ENCODE peak calls at places on chromosome 12, in five cellular contexts. O is Karpas-422, I is fibroblast of lung, N is H9, R is SK-N-MC. S is an unnamed sample.

GRCh38 chr12:24947541-24948451 is 1.1 kb downstream of the BCAT1 start:
- DNase-seq in O (peak; percentile 64), I (peak; percentile 34), N (no peak), R (no peak), S (no peak)

GRCh38 chr12:114669501-114670256 is 14.3 kb downstream of the TBX3 start:
- DNase-seq in O (no peak), I (peak; percentile 87), N (peak; percentile 46), R (no peak), S (peak; percentile 81)

GRCh38 chr12:115473257-115473956 is 789.4 kb upstream of the TBX3 start:
- DNase-seq in O (no peak), I (no peak), N (no peak), R (no peak), S (peak; percentile 89)

GRCh38 chr12:75550401-75550851 is 39.0 kb upstream of the KRR1 start:
- DNase-seq in O (no peak), I (no peak), N (no peak), R (no peak), S (no peak)

GRCh38 chr12:42730286-42730685 is 140.7 kb upstream of the PRICKLE1 start:
- DNase-seq in O (no peak), I (no peak), N (no peak), R (no peak), S (peak; percentile 36)

GRCh38 chr12:26783791-26784379 is 49.1 kb downstream of the ITPR2 start:
- DNase-seq in O (no peak), I (no peak), N (no peak), R (no peak), S (no peak)

GRCh38 chr12:19035552-19035951 is 94.0 kb upstream of the PLEKHA5 start:
- DNase-seq in O (no peak), I (peak; percentile 54), N (no peak), R (no peak), S (no peak)

GRCh38 chr12:113769322-113769721 is 196.8 kb downstream of the RBM19 start:
- DNase-seq in O (no peak), I (no peak), N (no peak), R (no peak), S (no peak)

GRCh38 chr12:109606261-109607028 is 32.9 kb downstream of the MVK start:
- DNase-seq in O (no peak), I (no peak), N (no peak), R (no peak), S (no peak)

GRCh38 chr12:29734299-29734698 is 49.4 kb downstream of the TMTC1 start:
- DNase-seq in O (no peak), I (no peak), N (no peak), R (no peak), S (no peak)

GRCh38 chr12:114982760-114983159 is 298.8 kb upstream of the TBX3 start:
- DNase-seq in O (no peak), I (peak; percentile 24), N (no peak), R (no peak), S (no peak)

GRCh38 chr12:25308761-25309160 is 58.0 kb upstream of the KRAS start:
- DNase-seq in O (no peak), I (no peak), N (no peak), R (no peak), S (peak; percentile 7)

DNA sequence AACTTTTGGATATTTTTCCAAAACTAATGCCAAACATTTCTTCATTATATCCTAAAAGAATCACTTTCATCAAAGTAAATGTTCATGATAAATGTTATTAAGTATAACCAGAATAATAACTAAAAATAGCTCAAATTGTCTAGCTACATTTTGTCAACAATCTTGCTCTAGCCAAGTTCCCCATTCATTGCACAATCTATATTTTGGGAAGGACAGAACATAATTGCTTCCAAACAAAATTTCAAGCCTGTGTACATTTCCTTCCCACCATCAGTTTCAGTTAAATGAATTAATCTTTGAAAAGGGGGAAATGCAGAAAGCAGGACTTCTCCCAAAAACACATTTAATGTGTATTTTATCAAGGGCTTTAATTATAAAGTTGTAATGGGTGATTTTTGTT is 98.0 kb upstream of the PLEKHG7 start:
- DNase-seq in O (no peak), I (peak; percentile 32), N (no peak), R (no peak), S (no peak)
- H3K9ac ChIP-seq in O (no peak overlapping the region), I (no peak overlapping the region), N (no peak overlapping the region), R (no peak overlapping the region), S (no peak overlapping the region)

GRCh38 chr12:128813392-128813791 is 10.4 kb downstream of the SLC15A4 start:
- DNase-seq in O (no peak), I (no peak), N (no peak), R (no peak), S (no peak)

GRCh38 chr12:128810182-128811127 is 13.3 kb downstream of the SLC15A4 start:
- DNase-seq in O (no peak), I (no peak), N (no peak), R (no peak), S (no peak)

GRCh38 chr12:128813883-128814282 is 9.9 kb downstream of the SLC15A4 start:
- DNase-seq in O (no peak), I (no peak), N (no peak), R (no peak), S (no peak)

GRCh38 chr12:128814411-128815261 is 9.1 kb downstream of the SLC15A4 start:
- DNase-seq in O (no peak), I (no peak), N (no peak), R (no peak), S (no peak)

GRCh38 chr12:128811806-128812205 is 12.0 kb downstream of the SLC15A4 start:
- DNase-seq in O (no peak), I (no peak), N (no peak), R (no peak), S (no peak)
- H3K9ac ChIP-seq in O (no peak overlapping the region), I (no peak overlapping the region), N (no peak overlapping the region), R (no peak overlapping the region), S (no peak overlapping the region)

GRCh38 chr12:10210225-10210624 is 2.5 kb upstream of the GABARAPL1 start:
- DNase-seq in O (no peak), I (no peak), N (no peak), R (no peak), S (no peak)

GRCh38 chr12:10213168-10214130 is 772 bp downstream of the GABARAPL1 start:
- DNase-seq in O (no peak), I (peak; percentile 94), N (peak; percentile 63), R (no peak), S (peak; percentile 44)

GRCh38 chr12:10212623-10213131 is at the start of gene GABARAPL1:
- DNase-seq in O (peak; percentile 80), I (peak; percentile 93), N (peak; percentile 83), R (no peak), S (peak; percentile 45)

GRCh38 chr12:10211975-10212622 is 578 bp upstream of the GABARAPL1 start:
- DNase-seq in O (peak; percentile 67), I (peak; percentile 100), N (peak; percentile 98), R (no peak), S (peak; percentile 95)

DNA sequence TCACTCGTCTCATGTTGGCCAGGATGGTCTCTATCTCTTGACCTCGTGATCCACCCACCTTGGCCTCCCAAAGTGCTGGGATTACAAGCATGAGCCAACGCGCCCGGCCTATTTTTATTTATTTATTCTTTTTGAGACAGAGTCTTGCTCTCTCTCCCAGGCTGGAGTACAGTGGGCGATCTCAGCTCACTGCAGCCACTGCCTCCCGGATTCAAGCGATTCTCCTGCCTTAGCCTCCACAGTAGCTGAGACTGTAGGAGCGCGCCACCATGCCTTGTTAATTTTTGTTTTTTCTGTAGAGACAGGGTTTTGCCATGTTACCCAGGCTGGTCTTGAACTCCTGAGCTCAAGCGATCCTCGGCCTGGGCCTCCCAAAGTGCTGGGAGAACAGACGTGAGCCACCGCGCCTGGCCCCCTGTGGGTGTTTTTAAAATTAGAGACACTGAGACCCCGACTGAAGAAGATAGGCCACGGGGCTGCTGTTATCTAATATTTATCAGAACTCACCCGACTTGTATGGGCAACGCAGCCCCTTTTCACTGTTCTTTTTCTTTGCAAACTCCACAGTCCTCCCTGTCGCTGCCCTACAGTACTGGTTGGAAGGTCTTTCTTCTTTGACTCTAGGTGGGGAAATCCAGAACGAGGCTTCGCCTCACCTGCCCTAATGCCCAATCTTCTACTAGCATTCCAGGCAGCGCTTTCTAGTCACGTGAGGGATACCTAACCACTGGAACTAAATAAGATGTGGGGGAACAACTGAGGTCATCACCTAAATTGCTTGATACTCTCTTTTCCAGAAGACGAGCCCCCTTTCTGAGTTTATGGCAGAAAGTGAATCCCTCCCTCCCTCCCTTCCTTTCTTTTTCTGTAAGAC is 1.3 kb upstream of the GABARAPL1 start:
- DNase-seq in O (no peak), I (no peak), N (no peak), R (no peak), S (no peak)
- H3K9ac ChIP-seq in O (no peak overlapping the region), I (peak overlapping the region; percentile 32), N (no peak overlapping the region), R (no peak overlapping the region), S (no peak overlapping the region)

GRCh38 chr12:116881325-116881866 is at the start of gene HRK:
- DNase-seq in O (no peak), I (no peak), N (peak; percentile 74), R (no peak), S (no peak)
- H3K9ac ChIP-seq in O (peak within 1 kb of the TSS; percentile 61), I (no peak within 1 kb of the TSS), N (no peak within 1 kb of the TSS), R (peak within 1 kb of the TSS; percentile 57), S (no peak within 1 kb of the TSS)